ENCODE peak calls at places on chromosomes 6 and 20, in ten cellular contexts. D is kidney tubule cell; V is NCI-H2081; G is T-cell; P is activated naive CD4-positive, alpha-beta T cell treated with anti-CD3 and anti-CD28 coated beads for 36 hours; K is stimulated activated naive CD4-positive, alpha-beta T cell; Y is bronchial epithelial cell; E is H9; A is activated CD8-positive, alpha-beta memory T cell treated with anti-CD3 and anti-CD28 coated beads, Interleukin-2, amount 50 U/mL, for 48 hours; Z is WTC11. T is an unnamed sample.

GRCh38 chr20:40558212-40558611 is 130.8 kb downstream of the MAFB start:
- DNase-seq in D (no peak), V (no peak), G (no peak), P (no peak), K (no peak), Y (no peak), E (no peak), A (no peak), Z (no peak), T (no peak)

GRCh38 chr6:159865226-159865920 is 25.4 kb upstream of the MAS1 start:
- DNase-seq in D (no peak), V (no peak), G (no peak), P (no peak), K (no peak), Y (no peak), E (no peak), A (no peak), Z (no peak), T (no peak)

GRCh38 chr20:24701668-24702067 is 232.2 kb downstream of the SYNDIG1 start:
- DNase-seq in D (no peak), V (no peak), G (no peak), P (no peak), K (no peak), Y (no peak), E (no peak), A (peak), Z (no peak), T (no peak)

GRCh38 chr6:115729036-115729435 is 331.7 kb downstream of the FRK start:
- DNase-seq in D (no peak), V (no peak), G (no peak), P (no peak), K (no peak), Y (no peak), E (no peak), A (no peak), Z (peak), T (peak)

GRCh38 chr6:7389162-7389450 is 436 bp downstream of the CAGE1 start:
- DNase-seq in D (peak), V (peak), G (no peak), P (no peak), K (no peak), Y (peak), E (no peak), A (no peak), Z (no peak), T (no peak)

GRCh38 chr20:51206032-51206662 is 183.2 kb upstream of the KCNG1 start:
- DNase-seq in D (no peak), V (no peak), G (no peak), P (no peak), K (no peak), Y (no peak), E (peak), A (no peak), Z (no peak), T (no peak)

GRCh38 chr6:1368940-1369339 is 20.4 kb upstream of the FOXF2 start:
- DNase-seq in D (no peak), V (no peak), G (no peak), P (no peak), K (no peak), Y (no peak), E (no peak), A (no peak), Z (no peak), T (no peak)

GRCh38 chr6:133203344-133203697 is 37.8 kb upstream of the EYA4 start:
- DNase-seq in D (no peak), V (no peak), G (no peak), P (no peak), K (no peak), Y (no peak), E (no peak), A (no peak), Z (no peak), T (no peak)

GRCh38 chr20:22248052-22248667 is 336.2 kb downstream of the FOXA2 start:
- DNase-seq in D (no peak), V (peak), G (no peak), P (no peak), K (no peak), Y (peak), E (no peak), A (no peak), Z (peak), T (no peak)

GRCh38 chr6:104953410-104953953 is 3.4 kb upstream of the LIN28B start:
- DNase-seq in D (no peak), V (no peak), G (no peak), P (no peak), K (no peak), Y (no peak), E (peak), A (no peak), Z (peak), T (no peak)

GRCh38 chr6:18681828-18682503 is 294.8 kb downstream of the RNF144B start:
- DNase-seq in D (no peak), V (no peak), G (no peak), P (no peak), K (no peak), Y (no peak), E (no peak), A (no peak), Z (no peak), T (no peak)

GRCh38 chr6:79874531-79875132 is 72.7 kb downstream of the ELOVL4 start:
- DNase-seq in D (no peak), V (no peak), G (no peak), P (no peak), K (no peak), Y (peak), E (no peak), A (no peak), Z (no peak), T (peak)

GRCh38 chr6:151675746-151676459 is 131.6 kb upstream of the ESR1 start:
- DNase-seq in D (peak), V (peak), G (peak), P (peak), K (peak), Y (peak), E (peak), A (peak), Z (peak), T (peak)

GRCh38 chr20:48797850-48798747 is 29.7 kb downstream of the PREX1 start:
- DNase-seq in D (no peak), V (no peak), G (no peak), P (no peak), K (no peak), Y (no peak), E (no peak), A (no peak), Z (no peak), T (no peak)

GRCh38 chr20:8898823-8899222 is 170.1 kb upstream of the PLCB4 start:
- DNase-seq in D (no peak), V (no peak), G (no peak), P (no peak), K (no peak), Y (no peak), E (no peak), A (no peak), Z (no peak), T (no peak)

GRCh38 chr6:125310994-125311649 is 9.4 kb upstream of the HDDC2 start:
- DNase-seq in D (peak), V (peak), G (no peak), P (no peak), K (peak), Y (peak), E (no peak), A (no peak), Z (no peak), T (peak)

GRCh38 chr6:127690092-127690491 is 113.1 kb downstream of the C6orf58 start:
- DNase-seq in D (peak), V (peak), G (no peak), P (no peak), K (no peak), Y (peak), E (no peak), A (no peak), Z (no peak), T (peak)

GRCh38 chr6:129767776-129768490 is 58.0 kb upstream of the ARHGAP18 start:
- DNase-seq in D (no peak), V (no peak), G (no peak), P (no peak), K (no peak), Y (no peak), E (no peak), A (no peak), Z (no peak), T (no peak)

GRCh38 chr6:136889271-136890193 is 32.6 kb upstream of the SLC35D3 start:
- DNase-seq in D (no peak), V (peak), G (no peak), P (no peak), K (no peak), Y (no peak), E (no peak), A (no peak), Z (no peak), T (no peak)

GRCh38 chr6:33578588-33579011 is 1.5 kb downstream of the BAK1 start:
- DNase-seq in D (no peak), V (no peak), G (peak), P (peak), K (peak), Y (no peak), E (no peak), A (no peak), Z (no peak), T (no peak)

GRCh38 chr20:63696311-63696627 is 183 bp upstream of the TNFRSF6B start:
- DNase-seq in D (peak), V (no peak), G (peak), P (peak), K (no peak), Y (peak), E (peak), A (no peak), Z (peak), T (peak)

T was measured in mammary epithelial cell.